ENCODE peak calls at places on chromosomes 5 and 9, in nine cellular contexts. One of them, this sample, is unnamed.

GRCh38 chr9:121927636-121928035 is 165.5 kb downstream of the TTLL11 start:
- DNase-seq in HCT116: no peak
- DNase-seq in stimulated activated CD4-positive, alpha-beta T cell treated with anti-CD3 and anti-CD28 coated beads, Interleukin-2, amount 100 ng/mL, for 48 hours: no peak
- DNase-seq in activated CD4-positive, alpha-beta T cell treated with anti-CD3 and anti-CD28 coated beads for 48 hours: no peak
- DNase-seq in KG1: no peak
- DNase-seq in DND-41: no peak
- DNase-seq in RPMI8226: no peak
- DNase-seq in upper lobe of left lung: no peak
- DNase-seq in NCI-H1105 treated with DMSO at 0.1 percent for 48 hours: no peak
- DNase-seq in this sample: no peak

GRCh38 chr9:738209-738915 is 103.1 kb upstream of the DMRT1 start:
- DNase-seq in NCI-H1105 treated with DMSO at 0.1 percent for 48 hours: no peak
- DNase-seq in activated CD4-positive, alpha-beta T cell treated with anti-CD3 and anti-CD28 coated beads for 48 hours: no peak
- DNase-seq in HCT116: peak; percentile 32
- DNase-seq in upper lobe of left lung: peak; percentile 80
- DNase-seq in RPMI8226: no peak
- DNase-seq in DND-41: no peak
- DNase-seq in stimulated activated CD4-positive, alpha-beta T cell treated with anti-CD3 and anti-CD28 coated beads, Interleukin-2, amount 100 ng/mL, for 48 hours: no peak
- DNase-seq in KG1: no peak
- DNase-seq in this sample: no peak

GRCh38 chr5:68215208-68215887 is at the start of gene PIK3R1:
- DNase-seq in stimulated activated CD4-positive, alpha-beta T cell treated with anti-CD3 and anti-CD28 coated beads, Interleukin-2, amount 100 ng/mL, for 48 hours: peak; percentile 85
- DNase-seq in KG1: peak; percentile 92
- DNase-seq in activated CD4-positive, alpha-beta T cell treated with anti-CD3 and anti-CD28 coated beads for 48 hours: peak; percentile 94
- DNase-seq in NCI-H1105 treated with DMSO at 0.1 percent for 48 hours: peak; percentile 83
- DNase-seq in HCT116: peak; percentile 64
- DNase-seq in DND-41: peak; percentile 94
- DNase-seq in RPMI8226: peak; percentile 98
- DNase-seq in upper lobe of left lung: peak; percentile 97
- DNase-seq in this sample: peak; percentile 87

GRCh38 chr5:37661227-37661920 is 178.5 kb downstream of the GDNF start:
- DNase-seq in RPMI8226: no peak
- DNase-seq in stimulated activated CD4-positive, alpha-beta T cell treated with anti-CD3 and anti-CD28 coated beads, Interleukin-2, amount 100 ng/mL, for 48 hours: no peak
- DNase-seq in upper lobe of left lung: no peak
- DNase-seq in HCT116: no peak
- DNase-seq in activated CD4-positive, alpha-beta T cell treated with anti-CD3 and anti-CD28 coated beads for 48 hours: no peak
- DNase-seq in NCI-H1105 treated with DMSO at 0.1 percent for 48 hours: no peak
- DNase-seq in DND-41: no peak
- DNase-seq in KG1: no peak
- DNase-seq in this sample: no peak

GRCh38 chr5:80193421-80193820 is 62.4 kb downstream of the SERINC5 start:
- DNase-seq in activated CD4-positive, alpha-beta T cell treated with anti-CD3 and anti-CD28 coated beads for 48 hours: no peak
- DNase-seq in DND-41: no peak
- DNase-seq in RPMI8226: no peak
- DNase-seq in upper lobe of left lung: no peak
- DNase-seq in NCI-H1105 treated with DMSO at 0.1 percent for 48 hours: peak; percentile 5
- DNase-seq in HCT116: no peak
- DNase-seq in KG1: no peak
- DNase-seq in stimulated activated CD4-positive, alpha-beta T cell treated with anti-CD3 and anti-CD28 coated beads, Interleukin-2, amount 100 ng/mL, for 48 hours: no peak
- DNase-seq in this sample: no peak

GRCh38 chr5:131379723-131380122 is 115.9 kb downstream of the CDC42SE2 start:
- DNase-seq in DND-41: peak; percentile 48
- DNase-seq in upper lobe of left lung: peak; percentile 32
- DNase-seq in RPMI8226: peak; percentile 67
- DNase-seq in NCI-H1105 treated with DMSO at 0.1 percent for 48 hours: no peak
- DNase-seq in activated CD4-positive, alpha-beta T cell treated with anti-CD3 and anti-CD28 coated beads for 48 hours: peak; percentile 70
- DNase-seq in KG1: no peak
- DNase-seq in stimulated activated CD4-positive, alpha-beta T cell treated with anti-CD3 and anti-CD28 coated beads, Interleukin-2, amount 100 ng/mL, for 48 hours: peak; percentile 23
- DNase-seq in HCT116: no peak
- DNase-seq in this sample: peak; percentile 40

GRCh38 chr5:115260248-115260647 is 2.4 kb downstream of the PGGT1B start:
- DNase-seq in HCT116: no peak
- DNase-seq in activated CD4-positive, alpha-beta T cell treated with anti-CD3 and anti-CD28 coated beads for 48 hours: no peak
- DNase-seq in RPMI8226: no peak
- DNase-seq in KG1: no peak
- DNase-seq in upper lobe of left lung: no peak
- DNase-seq in NCI-H1105 treated with DMSO at 0.1 percent for 48 hours: no peak
- DNase-seq in DND-41: no peak
- DNase-seq in stimulated activated CD4-positive, alpha-beta T cell treated with anti-CD3 and anti-CD28 coated beads, Interleukin-2, amount 100 ng/mL, for 48 hours: no peak
- DNase-seq in this sample: no peak

GRCh38 chr5:124341066-124341943 is 405.1 kb downstream of the ZNF608 start:
- DNase-seq in DND-41: no peak
- DNase-seq in upper lobe of left lung: no peak
- DNase-seq in NCI-H1105 treated with DMSO at 0.1 percent for 48 hours: no peak
- DNase-seq in HCT116: no peak
- DNase-seq in KG1: no peak
- DNase-seq in RPMI8226: no peak
- DNase-seq in activated CD4-positive, alpha-beta T cell treated with anti-CD3 and anti-CD28 coated beads for 48 hours: no peak
- DNase-seq in stimulated activated CD4-positive, alpha-beta T cell treated with anti-CD3 and anti-CD28 coated beads, Interleukin-2, amount 100 ng/mL, for 48 hours: no peak
- DNase-seq in this sample: no peak

GRCh38 chr5:95621839-95622629 is 2.1 kb downstream of the GPR150 start:
- DNase-seq in KG1: no peak
- DNase-seq in DND-41: peak; percentile 71
- DNase-seq in RPMI8226: no peak
- DNase-seq in stimulated activated CD4-positive, alpha-beta T cell treated with anti-CD3 and anti-CD28 coated beads, Interleukin-2, amount 100 ng/mL, for 48 hours: no peak
- DNase-seq in activated CD4-positive, alpha-beta T cell treated with anti-CD3 and anti-CD28 coated beads for 48 hours: no peak
- DNase-seq in upper lobe of left lung: no peak
- DNase-seq in HCT116: no peak
- DNase-seq in NCI-H1105 treated with DMSO at 0.1 percent for 48 hours: no peak
- DNase-seq in this sample: no peak

This sample was measured in T-helper 2 cell.